ENCODE peak calls at places on chromosomes 7 and 10, in five cellular contexts. X, N, P, T and B are unnamed samples.

GRCh38 chr7:116433246-116433645 is 66.3 kb upstream of the CAV2 start:
- DNase-seq in X (peak), N (no peak), P (no peak), T (no peak), B (no peak)

GRCh38 chr10:129373718-129374117 is 93.3 kb upstream of the MGMT start:
- DNase-seq in X (no peak), N (no peak), P (no peak), T (no peak), B (no peak)

GRCh38 chr10:97047327-97047726 is 138.4 kb downstream of the SLIT1 start:
- DNase-seq in X (no peak), N (no peak), P (no peak), T (no peak), B (no peak)

GRCh38 chr10:80477813-80478212 is 23.7 kb downstream of the TSPAN14 start:
- DNase-seq in X (peak), N (no peak), P (no peak), T (no peak), B (peak)

GRCh38 chr7:28627263-28627653 is 214.9 kb downstream of the CREB5 start:
- DNase-seq in X (no peak), N (no peak), P (no peak), T (no peak), B (no peak)

GRCh38 chr7:92025260-92025659 is 84.6 kb downstream of the AKAP9 start:
- DNase-seq in X (peak), N (no peak), P (no peak), T (no peak), B (peak)

GRCh38 chr7:116236020-116236630 is 25.8 kb downstream of the TES start:
- DNase-seq in X (peak), N (peak), P (peak), T (peak), B (peak)

GRCh38 chr10:4670737-4671136 is 155.3 kb upstream of the AKR1E2 start:
- DNase-seq in X (no peak), N (no peak), P (no peak), T (no peak), B (peak)

GRCh38 chr7:66321283-66321682 is 116.1 kb downstream of the TPST1 start:
- DNase-seq in X (no peak), N (no peak), P (no peak), T (no peak), B (no peak)

GRCh38 chr10:91788527-91788926 is 9.7 kb upstream of the TNKS2 start:
- DNase-seq in X (no peak), N (no peak), P (no peak), T (no peak), B (no peak)

GRCh38 chr10:95447733-95448132 is 113.4 kb downstream of the SORBS1 start:
- DNase-seq in X (peak), N (no peak), P (no peak), T (no peak), B (no peak)

GRCh38 chr7:30920021-30920583 is 8.4 kb downstream of the AQP1 start:
- DNase-seq in X (no peak), N (peak), P (no peak), T (no peak), B (no peak)